ENCODE peak calls at places on chromosomes 5 and 9, in ten cellular contexts. One of them, this sample, is unnamed.

GRCh38 chr9:129282308-129283211 is 104.5 kb upstream of the IER5L start:
- DNase-seq in tibial nerve: peak; percentile 10
- DNase-seq in IMR-90: no peak
- DNase-seq in HepG2: peak; percentile 41
- DNase-seq in sigmoid colon: peak; percentile 61
- DNase-seq in right lobe of liver: no peak
- DNase-seq in ovary: peak; percentile 54
- DNase-seq in suprapubic skin: peak; percentile 64
- DNase-seq in HCT116: no peak
- DNase-seq in uterus: no peak
- DNase-seq in this sample: peak; percentile 69

GRCh38 chr5:9196403-9197224 is 349.3 kb downstream of the SEMA5A start:
- DNase-seq in tibial nerve: no peak
- DNase-seq in IMR-90: peak; percentile 92
- DNase-seq in HepG2: no peak
- DNase-seq in sigmoid colon: no peak
- DNase-seq in right lobe of liver: no peak
- DNase-seq in ovary: no peak
- DNase-seq in suprapubic skin: no peak
- DNase-seq in HCT116: no peak
- DNase-seq in uterus: no peak
- DNase-seq in this sample: no peak

GRCh38 chr5:77663081-77663863 is 24.8 kb upstream of the OTP start:
- DNase-seq in tibial nerve: no peak
- DNase-seq in IMR-90: no peak
- DNase-seq in HepG2: no peak
- DNase-seq in sigmoid colon: no peak
- DNase-seq in right lobe of liver: no peak
- DNase-seq in ovary: no peak
- DNase-seq in suprapubic skin: no peak
- DNase-seq in HCT116: no peak
- DNase-seq in uterus: no peak
- DNase-seq in this sample: no peak

GRCh38 chr5:146877178-146877681 is 1.3 kb downstream of the PPP2R2B start:
- DNase-seq in tibial nerve: no peak
- DNase-seq in IMR-90: no peak
- DNase-seq in HepG2: no peak
- DNase-seq in sigmoid colon: no peak
- DNase-seq in right lobe of liver: no peak
- DNase-seq in ovary: no peak
- DNase-seq in suprapubic skin: no peak
- DNase-seq in HCT116: no peak
- DNase-seq in uterus: no peak
- DNase-seq in this sample: peak; percentile 3

GRCh38 chr5:135127604-135128240 is 93.7 kb upstream of the PITX1 start:
- DNase-seq in tibial nerve: no peak
- DNase-seq in IMR-90: peak; percentile 93
- DNase-seq in HepG2: peak; percentile 83
- DNase-seq in sigmoid colon: no peak
- DNase-seq in right lobe of liver: no peak
- DNase-seq in ovary: no peak
- DNase-seq in suprapubic skin: no peak
- DNase-seq in HCT116: no peak
- DNase-seq in uterus: no peak
- DNase-seq in this sample: no peak

GRCh38 chr5:146240951-146241350 is 37.5 kb downstream of the RBM27 start:
- DNase-seq in tibial nerve: no peak
- DNase-seq in IMR-90: peak; percentile 21
- DNase-seq in HepG2: no peak
- DNase-seq in sigmoid colon: no peak
- DNase-seq in right lobe of liver: no peak
- DNase-seq in ovary: no peak
- DNase-seq in suprapubic skin: no peak
- DNase-seq in HCT116: no peak
- DNase-seq in uterus: no peak
- DNase-seq in this sample: no peak

GRCh38 chr9:113454914-113455761 is 8.4 kb upstream of the RGS3 start:
- DNase-seq in tibial nerve: no peak
- DNase-seq in IMR-90: peak; percentile 93
- DNase-seq in HepG2: peak; percentile 83
- DNase-seq in sigmoid colon: peak; percentile 74
- DNase-seq in right lobe of liver: no peak
- DNase-seq in ovary: peak; percentile 46
- DNase-seq in suprapubic skin: no peak
- DNase-seq in HCT116: peak; percentile 16
- DNase-seq in uterus: peak; percentile 56
- DNase-seq in this sample: peak; percentile 73

GRCh38 chr9:79559501-79560181 is 12.1 kb upstream of the TLE4 start:
- DNase-seq in tibial nerve: no peak
- DNase-seq in IMR-90: peak; percentile 57
- DNase-seq in HepG2: no peak
- DNase-seq in sigmoid colon: no peak
- DNase-seq in right lobe of liver: no peak
- DNase-seq in ovary: no peak
- DNase-seq in suprapubic skin: no peak
- DNase-seq in HCT116: no peak
- DNase-seq in uterus: no peak
- DNase-seq in this sample: no peak

GRCh38 chr9:78654324-78654723 is 357.4 kb downstream of the PSAT1 start:
- DNase-seq in tibial nerve: no peak
- DNase-seq in IMR-90: no peak
- DNase-seq in HepG2: no peak
- DNase-seq in sigmoid colon: no peak
- DNase-seq in right lobe of liver: no peak
- DNase-seq in ovary: no peak
- DNase-seq in suprapubic skin: no peak
- DNase-seq in HCT116: no peak
- DNase-seq in uterus: no peak
- DNase-seq in this sample: no peak

GRCh38 chr5:93342563-93343061 is 238.4 kb downstream of the NR2F1-AS1 start:
- DNase-seq in tibial nerve: no peak
- DNase-seq in IMR-90: no peak
- DNase-seq in HepG2: no peak
- DNase-seq in sigmoid colon: no peak
- DNase-seq in right lobe of liver: no peak
- DNase-seq in ovary: no peak
- DNase-seq in suprapubic skin: no peak
- DNase-seq in HCT116: no peak
- DNase-seq in uterus: no peak
- DNase-seq in this sample: no peak

GRCh38 chr5:173123416-173123815 is 20.9 kb upstream of the BNIP1 start:
- DNase-seq in tibial nerve: no peak
- DNase-seq in IMR-90: peak; percentile 80
- DNase-seq in HepG2: peak; percentile 54
- DNase-seq in sigmoid colon: no peak
- DNase-seq in right lobe of liver: peak; percentile 26
- DNase-seq in ovary: no peak
- DNase-seq in suprapubic skin: no peak
- DNase-seq in HCT116: no peak
- DNase-seq in uterus: no peak
- DNase-seq in this sample: no peak

GRCh38 chr5:61321650-61322049 is 10.4 kb upstream of the ZSWIM6 start:
- DNase-seq in tibial nerve: no peak
- DNase-seq in IMR-90: no peak
- DNase-seq in HepG2: no peak
- DNase-seq in sigmoid colon: no peak
- DNase-seq in right lobe of liver: no peak
- DNase-seq in ovary: no peak
- DNase-seq in suprapubic skin: no peak
- DNase-seq in HCT116: no peak
- DNase-seq in uterus: no peak
- DNase-seq in this sample: no peak

GRCh38 chr5:61313960-61314681 is 17.9 kb upstream of the ZSWIM6 start:
- DNase-seq in tibial nerve: no peak
- DNase-seq in IMR-90: peak; percentile 94
- DNase-seq in HepG2: no peak
- DNase-seq in sigmoid colon: no peak
- DNase-seq in right lobe of liver: no peak
- DNase-seq in ovary: no peak
- DNase-seq in suprapubic skin: no peak
- DNase-seq in HCT116: no peak
- DNase-seq in uterus: no peak
- DNase-seq in this sample: no peak

GRCh38 chr5:61320860-61321259 is 11.2 kb upstream of the ZSWIM6 start:
- DNase-seq in tibial nerve: no peak
- DNase-seq in IMR-90: no peak
- DNase-seq in HepG2: no peak
- DNase-seq in sigmoid colon: no peak
- DNase-seq in right lobe of liver: no peak
- DNase-seq in ovary: no peak
- DNase-seq in suprapubic skin: no peak
- DNase-seq in HCT116: no peak
- DNase-seq in uterus: no peak
- DNase-seq in this sample: no peak

GRCh38 chr5:61319388-61320146 is 12.5 kb upstream of the ZSWIM6 start:
- DNase-seq in tibial nerve: no peak
- DNase-seq in IMR-90: no peak
- DNase-seq in HepG2: no peak
- DNase-seq in sigmoid colon: no peak
- DNase-seq in right lobe of liver: no peak
- DNase-seq in ovary: no peak
- DNase-seq in suprapubic skin: no peak
- DNase-seq in HCT116: no peak
- DNase-seq in uterus: no peak
- DNase-seq in this sample: peak; percentile 53

GRCh38 chr5:61318374-61318773 is 13.7 kb upstream of the ZSWIM6 start:
- DNase-seq in tibial nerve: no peak
- DNase-seq in IMR-90: no peak
- DNase-seq in HepG2: no peak
- DNase-seq in sigmoid colon: no peak
- DNase-seq in right lobe of liver: no peak
- DNase-seq in ovary: no peak
- DNase-seq in suprapubic skin: no peak
- DNase-seq in HCT116: no peak
- DNase-seq in uterus: no peak
- DNase-seq in this sample: no peak
- H3K27ac ChIP-seq in tibial nerve: no peak overlapping the region
- H3K27ac ChIP-seq in IMR-90: no peak overlapping the region
- H3K27ac ChIP-seq in HepG2: no peak overlapping the region
- H3K27ac ChIP-seq in sigmoid colon: no peak overlapping the region
- H3K27ac ChIP-seq in right lobe of liver: no peak overlapping the region
- H3K27ac ChIP-seq in ovary: no peak overlapping the region
- H3K27ac ChIP-seq in suprapubic skin: no peak overlapping the region
- H3K27ac ChIP-seq in HCT116: no peak overlapping the region
- H3K27ac ChIP-seq in uterus: no peak overlapping the region
- H3K27ac ChIP-seq in this sample: no peak overlapping the region

DNA sequence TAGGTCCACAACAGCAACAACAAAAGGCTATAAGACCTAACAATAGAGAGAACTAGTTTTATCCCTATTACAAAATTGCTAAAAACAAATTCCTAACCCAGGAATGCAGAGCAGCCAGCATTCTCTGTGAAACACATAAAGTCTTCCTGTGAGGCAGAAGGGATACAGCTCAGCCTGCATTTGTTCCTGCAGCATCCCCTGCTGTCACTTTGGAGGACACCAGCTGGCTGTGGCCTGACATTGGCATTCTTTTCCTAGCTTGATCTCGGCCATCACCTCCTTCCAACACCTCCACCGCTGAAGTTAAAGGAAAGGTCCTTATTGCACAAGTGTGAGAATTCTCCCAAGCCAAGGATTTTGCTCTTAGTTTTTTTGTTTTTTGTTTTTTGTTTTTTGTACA is 186.1 kb downstream of the SNCAIP start:
- DNase-seq in tibial nerve: no peak
- DNase-seq in IMR-90: peak; percentile 32
- DNase-seq in HepG2: no peak
- DNase-seq in sigmoid colon: no peak
- DNase-seq in right lobe of liver: no peak
- DNase-seq in ovary: peak; percentile 35
- DNase-seq in suprapubic skin: no peak
- DNase-seq in HCT116: no peak
- DNase-seq in uterus: no peak
- DNase-seq in this sample: no peak
- H3K4me3 ChIP-seq in tibial nerve: no peak overlapping the region
- H3K4me3 ChIP-seq in IMR-90: no peak overlapping the region
- H3K4me3 ChIP-seq in HepG2: no peak overlapping the region
- H3K4me3 ChIP-seq in sigmoid colon: no peak overlapping the region
- H3K4me3 ChIP-seq in right lobe of liver: no peak overlapping the region
- H3K4me3 ChIP-seq in ovary: no peak overlapping the region
- H3K4me3 ChIP-seq in suprapubic skin: no peak overlapping the region
- H3K4me3 ChIP-seq in HCT116: no peak overlapping the region
- H3K4me3 ChIP-seq in uterus: no peak overlapping the region
- H3K4me3 ChIP-seq in this sample: no peak overlapping the region

GRCh38 chr5:96780626-96781025 is 27.1 kb downstream of the ERAP1 start:
- DNase-seq in tibial nerve: no peak
- DNase-seq in IMR-90: peak; percentile 22
- DNase-seq in HepG2: no peak
- DNase-seq in sigmoid colon: no peak
- DNase-seq in right lobe of liver: no peak
- DNase-seq in ovary: no peak
- DNase-seq in suprapubic skin: no peak
- DNase-seq in HCT116: no peak
- DNase-seq in uterus: no peak
- DNase-seq in this sample: no peak
- TF ChIP-seq POLR2A in tibial nerve: no peak
- TF ChIP-seq POLR2A in IMR-90: no peak
- TF ChIP-seq POLR2A in HepG2: no peak
- TF ChIP-seq POLR2A in sigmoid colon: no peak
- TF ChIP-seq POLR2A in right lobe of liver: no peak
- TF ChIP-seq POLR2A in ovary: no peak
- TF ChIP-seq POLR2A in suprapubic skin: no peak
- TF ChIP-seq POLR2A in HCT116: no peak
- TF ChIP-seq POLR2A in uterus: no peak
- TF ChIP-seq POLR2A in this sample: no peak

GRCh38 chr9:6214903-6215302 is 704 bp upstream of the IL33 start:
- DNase-seq in tibial nerve: no peak
- DNase-seq in IMR-90: peak; percentile 36
- DNase-seq in HepG2: no peak
- DNase-seq in sigmoid colon: no peak
- DNase-seq in right lobe of liver: no peak
- DNase-seq in ovary: no peak
- DNase-seq in suprapubic skin: no peak
- DNase-seq in HCT116: no peak
- DNase-seq in uterus: no peak
- DNase-seq in this sample: no peak
- H3K27ac ChIP-seq in tibial nerve: no peak overlapping the region
- H3K27ac ChIP-seq in IMR-90: no peak overlapping the region
- H3K27ac ChIP-seq in HepG2: no peak overlapping the region
- H3K27ac ChIP-seq in sigmoid colon: peak overlapping the region; percentile 87
- H3K27ac ChIP-seq in right lobe of liver: no peak overlapping the region
- H3K27ac ChIP-seq in ovary: no peak overlapping the region
- H3K27ac ChIP-seq in suprapubic skin: peak overlapping the region; percentile 53
- H3K27ac ChIP-seq in HCT116: no peak overlapping the region
- H3K27ac ChIP-seq in uterus: peak overlapping the region; percentile 79
- H3K27ac ChIP-seq in this sample: no peak overlapping the region

DNA sequence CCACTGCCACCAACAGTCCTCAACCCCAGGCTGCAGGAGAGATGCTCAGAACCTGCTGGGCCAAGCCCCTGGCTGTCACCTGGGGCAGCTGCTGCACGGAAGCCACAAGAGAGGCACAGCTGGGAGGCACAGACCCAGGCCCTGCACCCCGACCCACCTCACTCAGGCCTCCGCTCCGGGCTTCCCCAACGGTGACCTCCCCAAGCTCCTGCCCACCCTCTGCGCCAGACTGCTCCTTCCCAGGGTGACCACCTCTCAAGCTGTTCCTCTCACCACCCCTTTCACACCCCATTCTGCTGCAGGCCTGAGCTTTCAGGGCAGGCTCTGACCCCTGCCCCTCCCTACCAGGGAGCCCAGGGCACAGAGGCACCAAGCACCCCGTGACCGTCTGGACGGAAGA is 33.0 kb downstream of the VAV2 start:
- DNase-seq in tibial nerve: no peak
- DNase-seq in IMR-90: no peak
- DNase-seq in HepG2: no peak
- DNase-seq in sigmoid colon: no peak
- DNase-seq in right lobe of liver: peak; percentile 18
- DNase-seq in ovary: no peak
- DNase-seq in suprapubic skin: no peak
- DNase-seq in HCT116: no peak
- DNase-seq in uterus: no peak
- DNase-seq in this sample: no peak
- H3K4me3 ChIP-seq in tibial nerve: no peak overlapping the region
- H3K4me3 ChIP-seq in IMR-90: no peak overlapping the region
- H3K4me3 ChIP-seq in HepG2: no peak overlapping the region
- H3K4me3 ChIP-seq in sigmoid colon: no peak overlapping the region
- H3K4me3 ChIP-seq in right lobe of liver: no peak overlapping the region
- H3K4me3 ChIP-seq in ovary: no peak overlapping the region
- H3K4me3 ChIP-seq in suprapubic skin: no peak overlapping the region
- H3K4me3 ChIP-seq in HCT116: no peak overlapping the region
- H3K4me3 ChIP-seq in uterus: no peak overlapping the region
- H3K4me3 ChIP-seq in this sample: no peak overlapping the region